ENCODE peak calls at places on chromosomes 16 and 17, in six cellular contexts. T is NAMALWA; I is fibroblast of mammary gland; X is cardiac fibroblast; Y is dermis microvascular lymphatic vessel endothelial cell; A is stimulated activated CD8-positive, alpha-beta memory T cell treated with anti-CD3 and anti-CD28 coated beads, Interleukin-15, amount 100 ng/mL, for 1 hour. L is an unnamed sample.

GRCh38 chr17:1039511-1040215 is 42.7 kb downstream of the TIMM22 start:
- DNase-seq in T (no peak), I (peak; percentile 14), X (peak; percentile 15), Y (peak; percentile 65), A (no peak), L (no peak)

GRCh38 chr17:41434313-41434895 is 6.4 kb downstream of the KRT38 start:
- DNase-seq in T (no peak), I (no peak), X (no peak), Y (no peak), A (no peak), L (no peak)

GRCh38 chr17:17570798-17571716 is 20.5 kb downstream of the PEMT start:
- DNase-seq in T (no peak), I (no peak), X (no peak), Y (no peak), A (no peak), L (no peak)

GRCh38 chr17:77645441-77646430 is 312.8 kb upstream of the TNRC6C start:
- DNase-seq in T (no peak), I (no peak), X (peak; percentile 32), Y (no peak), A (peak; percentile 37), L (peak; percentile 18)

GRCh38 chr16:55330726-55331647 is 7.0 kb downstream of the IRX6 start:
- DNase-seq in T (no peak), I (no peak), X (no peak), Y (no peak), A (no peak), L (no peak)

GRCh38 chr16:50555892-50556673 is 7.9 kb downstream of the NKD1 start:
- DNase-seq in T (no peak), I (no peak), X (no peak), Y (no peak), A (no peak), L (no peak)

GRCh38 chr16:11612110-11612981 is 25.6 kb upstream of the LITAF start:
- DNase-seq in T (no peak), I (no peak), X (no peak), Y (no peak), A (no peak), L (no peak)

GRCh38 chr17:45394913-45395568 is 37.6 kb downstream of the ARHGAP27 start:
- DNase-seq in T (peak; percentile 58), I (peak; percentile 90), X (peak; percentile 93), Y (peak; percentile 64), A (no peak), L (peak; percentile 31)

GRCh38 chr17:61774724-61775123 is 88.6 kb downstream of the BRIP1 start:
- DNase-seq in T (no peak), I (no peak), X (no peak), Y (no peak), A (no peak), L (no peak)

GRCh38 chr16:90044111-90044551 is 24.9 kb upstream of the DBNDD1 start:
- DNase-seq in T (no peak), I (no peak), X (no peak), Y (no peak), A (no peak), L (no peak)

GRCh38 chr17:33871720-33872535 is 383.2 kb upstream of the CCL2 start:
- DNase-seq in T (no peak), I (peak; percentile 23), X (no peak), Y (no peak), A (no peak), L (no peak)

L was measured in stromal cell of bone marrow.